ENCODE peak calls at places on chromosomes 11 and 22, in ten cellular contexts. G, A, B, Q, K, U, F, E, I and R are unnamed samples.

GRCh38 chr11:124884340-124884739 is 13.3 kb downstream of the ROBO4 start:
- DNase-seq in G (no peak), A (no peak), B (no peak), Q (no peak), K (no peak), U (no peak), F (no peak), E (no peak), I (no peak), R (no peak)

GRCh38 chr11:113114452-113115027 is 153.3 kb downstream of the NCAM1 start:
- DNase-seq in G (peak; percentile 77), A (no peak), B (no peak), Q (peak; percentile 56), K (peak; percentile 80), U (peak; percentile 67), F (no peak), E (no peak), I (peak; percentile 27), R (no peak)

GRCh38 chr11:45723421-45723820 is 58.0 kb upstream of the CHST1 start:
- DNase-seq in G (no peak), A (no peak), B (no peak), Q (no peak), K (no peak), U (peak; percentile 29), F (no peak), E (no peak), I (no peak), R (no peak)

GRCh38 chr11:34655335-34656008 is 34.6 kb downstream of the EHF start:
- DNase-seq in G (no peak), A (no peak), B (no peak), Q (no peak), K (no peak), U (no peak), F (no peak), E (no peak), I (peak; percentile 89), R (no peak)

GRCh38 chr22:23182289-23183106 is 2.2 kb downstream of the BCR start:
- DNase-seq in G (peak; percentile 74), A (peak; percentile 54), B (no peak), Q (no peak), K (no peak), U (peak; percentile 47), F (no peak), E (no peak), I (peak; percentile 31), R (no peak)

GRCh38 chr11:94960488-94960887 is 12.9 kb downstream of the CWC15 start:
- DNase-seq in G (no peak), A (no peak), B (no peak), Q (no peak), K (no peak), U (no peak), F (no peak), E (no peak), I (no peak), R (no peak)

GRCh38 chr11:75313457-75314272 is 37.8 kb downstream of the ARRB1 start:
- DNase-seq in G (peak; percentile 92), A (no peak), B (no peak), Q (peak; percentile 67), K (peak; percentile 55), U (no peak), F (peak; percentile 77), E (no peak), I (peak; percentile 42), R (no peak)

GRCh38 chr11:353315-353857 is 15.9 kb upstream of the B4GALNT4 start:
- DNase-seq in G (no peak), A (no peak), B (no peak), Q (peak; percentile 91), K (peak; percentile 87), U (peak; percentile 58), F (peak; percentile 73), E (no peak), I (peak; percentile 58), R (no peak)

GRCh38 chr11:26045082-26045481 is 286.8 kb upstream of the ANO3 start:
- DNase-seq in G (no peak), A (no peak), B (no peak), Q (no peak), K (no peak), U (no peak), F (no peak), E (no peak), I (no peak), R (no peak)

GRCh38 chr11:1302461-1303073 is 6.9 kb downstream of the TOLLIP start:
- DNase-seq in G (no peak), A (no peak), B (no peak), Q (no peak), K (peak; percentile 51), U (no peak), F (no peak), E (no peak), I (no peak), R (no peak)

GRCh38 chr11:31807791-31808074 is 3.4 kb downstream of the PAX6 start:
- DNase-seq in G (no peak), A (no peak), B (no peak), Q (no peak), K (no peak), U (no peak), F (no peak), E (no peak), I (no peak), R (no peak)
- H3K4me1 ChIP-seq in G (peaks cover 34% of the 10 kb centered on the region), A (peaks cover 58% of the 10 kb centered on the region), B (peaks cover 15% of the 10 kb centered on the region), Q (no peaks in the 10 kb centered on the region), K (peaks cover 51% of the 10 kb centered on the region), U (peaks cover 77% of the 10 kb centered on the region), F (peaks cover 48% of the 10 kb centered on the region), E (no peaks in the 10 kb centered on the region), I (peaks cover 31% of the 10 kb centered on the region), R (no peaks in the 10 kb centered on the region)

GRCh38 chr22:49937758-49938564 is 19.5 kb downstream of the CRELD2 start:
- DNase-seq in G (no peak), A (no peak), B (no peak), Q (no peak), K (peak; percentile 29), U (no peak), F (no peak), E (no peak), I (no peak), R (no peak)

GRCh38 chr22:49934891-49935557 is 16.6 kb downstream of the CRELD2 start:
- DNase-seq in G (peak; percentile 86), A (peak; percentile 83), B (peak; percentile 82), Q (peak; percentile 87), K (peak; percentile 88), U (peak; percentile 86), F (peak; percentile 90), E (no peak), I (no peak), R (no peak)

GRCh38 chr22:49936973-49937757 is 18.7 kb downstream of the CRELD2 start:
- DNase-seq in G (no peak), A (no peak), B (no peak), Q (no peak), K (peak; percentile 57), U (no peak), F (no peak), E (no peak), I (no peak), R (no peak)

GRCh38 chr22:49935561-49935960 is 17.1 kb downstream of the CRELD2 start:
- DNase-seq in G (peak; percentile 73), A (no peak), B (no peak), Q (no peak), K (no peak), U (peak; percentile 46), F (no peak), E (no peak), I (no peak), R (no peak)

DNA sequence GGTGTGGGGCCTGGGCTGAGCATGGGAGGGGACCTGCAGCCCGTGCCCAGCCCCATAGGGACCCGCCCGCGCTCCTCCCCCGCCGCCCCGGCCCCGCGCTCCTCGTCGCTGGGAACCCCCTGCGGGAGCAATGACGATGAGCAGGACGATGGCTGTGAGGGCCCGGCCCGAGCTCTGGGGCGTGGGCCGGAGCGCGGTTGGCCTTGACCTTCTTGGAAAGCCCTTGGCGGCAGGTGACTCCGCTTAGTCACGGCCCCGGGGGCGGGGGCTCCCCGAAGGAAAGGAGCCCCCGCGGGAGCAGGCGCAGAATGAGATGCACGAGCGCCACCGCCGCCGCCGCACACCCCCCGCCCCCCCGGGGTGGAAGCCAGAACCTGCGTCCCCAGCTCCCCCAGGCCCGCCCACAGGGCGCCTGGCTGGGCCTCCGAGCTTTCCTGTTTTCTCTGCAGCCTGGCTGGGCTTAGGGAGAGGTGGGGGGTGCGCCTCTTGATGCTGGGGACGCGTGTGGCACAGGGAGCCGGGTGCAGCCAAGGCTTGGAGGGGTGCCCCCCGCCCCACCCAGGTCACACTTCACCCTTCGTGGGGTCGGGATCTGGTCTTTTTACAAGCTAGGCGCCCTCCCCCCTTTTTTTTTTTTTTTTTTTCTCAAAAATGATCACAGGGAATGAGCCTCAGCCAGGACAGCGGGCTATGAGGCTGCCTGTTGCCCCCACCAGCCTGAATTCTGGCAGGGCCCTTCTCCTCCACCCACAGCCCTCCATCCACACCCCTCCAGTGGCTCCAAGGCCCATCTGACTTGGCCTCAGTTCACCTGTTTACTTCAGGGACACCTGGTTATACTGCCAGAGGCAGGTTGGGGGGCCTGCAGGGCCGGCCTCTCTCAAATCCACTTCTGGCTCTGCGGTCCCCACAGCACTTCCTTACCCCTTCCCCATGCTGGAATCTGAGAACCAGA is 17.9 kb downstream of the CRELD2 start:
- DNase-seq in G (peak; percentile 90), A (peak; percentile 94), B (peak; percentile 85), Q (peak; percentile 96), K (peak; percentile 95), U (peak; percentile 79), F (peak; percentile 97), E (no peak), I (peak; percentile 66), R (no peak)
- H3K4me1 ChIP-seq in G (peaks cover 26% of the 10 kb centered on the region), A (peaks cover 46% of the 10 kb centered on the region), B (peaks cover 12% of the 10 kb centered on the region), Q (no peaks in the 10 kb centered on the region), K (peaks cover 58% of the 10 kb centered on the region), U (peaks cover 10% of the 10 kb centered on the region), F (peaks cover 67% of the 10 kb centered on the region), E (peaks cover 23% of the 10 kb centered on the region), I (peaks cover 18% of the 10 kb centered on the region), R (peaks cover 10% of the 10 kb centered on the region)

GRCh38 chr22:40212126-40212525 is 34.4 kb downstream of the TNRC6B start:
- DNase-seq in G (no peak), A (no peak), B (no peak), Q (no peak), K (no peak), U (no peak), F (no peak), E (no peak), I (no peak), R (no peak)
- H3K4me1 ChIP-seq in G (peaks cover 30% of the 10 kb centered on the region), A (peaks cover 81% of the 10 kb centered on the region), B (peaks cover 40% of the 10 kb centered on the region), Q (no peaks in the 10 kb centered on the region), K (peaks cover 31% of the 10 kb centered on the region), U (peaks cover 78% of the 10 kb centered on the region), F (peaks cover 63% of the 10 kb centered on the region), E (no peaks in the 10 kb centered on the region), I (no peaks in the 10 kb centered on the region), R (peaks cover 8% of the 10 kb centered on the region)

DNA sequence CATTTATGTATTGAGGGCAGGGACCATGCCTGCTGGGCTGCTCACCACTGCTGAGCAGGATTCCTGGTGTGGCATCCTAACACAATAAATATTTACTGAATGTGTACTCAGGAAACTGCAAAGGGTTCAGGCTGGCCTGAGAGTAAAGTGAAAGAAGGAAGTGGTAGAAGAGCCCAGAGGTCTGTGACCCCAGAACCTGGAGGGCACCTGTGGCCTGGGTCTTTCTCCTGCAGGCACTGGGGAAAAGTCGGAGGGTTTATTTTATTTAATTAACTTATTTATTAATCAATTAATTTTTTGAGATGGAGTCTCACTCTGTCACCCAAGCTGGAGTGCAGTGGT is 28.2 kb downstream of the TXN2 start:
- DNase-seq in G (no peak), A (no peak), B (no peak), Q (no peak), K (no peak), U (no peak), F (no peak), E (no peak), I (no peak), R (no peak)
- H3K4me1 ChIP-seq in G (peaks cover 15% of the 10 kb centered on the region), A (peaks cover 72% of the 10 kb centered on the region), B (peaks cover 46% of the 10 kb centered on the region), Q (no peaks in the 10 kb centered on the region), K (peaks cover 54% of the 10 kb centered on the region), U (peaks cover 20% of the 10 kb centered on the region), F (peaks cover 87% of the 10 kb centered on the region), E (peaks cover 39% of the 10 kb centered on the region), I (peaks cover 29% of the 10 kb centered on the region), R (peaks cover 10% of the 10 kb centered on the region)

GRCh38 chr11:129508163-129508562 is 132.5 kb downstream of the BARX2 start:
- DNase-seq in G (no peak), A (no peak), B (no peak), Q (no peak), K (no peak), U (no peak), F (no peak), E (no peak), I (no peak), R (no peak)
- H3K4me1 ChIP-seq in G (peaks cover 7% of the 10 kb centered on the region), A (no peaks in the 10 kb centered on the region), B (no peaks in the 10 kb centered on the region), Q (no peaks in the 10 kb centered on the region), K (no peaks in the 10 kb centered on the region), U (no peaks in the 10 kb centered on the region), F (no peaks in the 10 kb centered on the region), E (no peaks in the 10 kb centered on the region), I (no peaks in the 10 kb centered on the region), R (no peaks in the 10 kb centered on the region)